ENCODE peak calls at places on chromosomes 16 and 17, in five cellular contexts. Y is uterus, C is AG04450, D is transverse colon, B is MM.1S. I is an unnamed sample.

GRCh38 chr17:17467021-17467420 is 9.8 kb upstream of the MED9 start:
- DNase-seq in Y (no peak), B (no peak), C (no peak), D (no peak), I (no peak)

GRCh38 chr17:8792646-8793045 is 6.5 kb downstream of the MFSD6L start:
- DNase-seq in C (no peak), Y (no peak), B (no peak), D (no peak), I (no peak)

GRCh38 chr17:65121916-65122821 is 15.0 kb upstream of the RGS9 start:
- DNase-seq in D (peak), B (peak), Y (no peak), C (no peak), I (peak)

GRCh38 chr17:63358111-63358839 is 87.8 kb downstream of the CYB561 start:
- DNase-seq in C (peak), Y (no peak), D (no peak), B (no peak), I (no peak)

GRCh38 chr16:2897110-2897509 is 14.1 kb downstream of the FLYWCH2 start:
- DNase-seq in C (no peak), Y (no peak), D (no peak), B (no peak), I (peak)

GRCh38 chr17:64213995-64214507 is 49.0 kb downstream of the TEX2 start:
- DNase-seq in Y (no peak), C (no peak), D (no peak), B (no peak), I (no peak)

GRCh38 chr16:24775455-24775854 is 46.0 kb downstream of the TNRC6A start:
- DNase-seq in C (no peak), D (peak), B (no peak), Y (no peak), I (no peak)

GRCh38 chr17:71071837-71072236 is 902.5 kb downstream of the KCNJ2 start:
- DNase-seq in B (no peak), C (peak), D (no peak), Y (no peak), I (no peak)

GRCh38 chr17:17824780-17825614 is 11.8 kb downstream of the SREBF1 start:
- DNase-seq in Y (no peak), C (no peak), B (no peak), D (no peak), I (no peak)

GRCh38 chr16:89199241-89200123 is 855 bp downstream of the SLC22A31 start:
- DNase-seq in D (no peak), C (no peak), Y (no peak), B (no peak), I (no peak)

GRCh38 chr17:55820675-55821074 is 69.8 kb downstream of the PCTP start:
- DNase-seq in Y (no peak), B (no peak), C (no peak), D (no peak), I (no peak)

GRCh38 chr17:55830210-55830609 is 79.4 kb downstream of the PCTP start:
- DNase-seq in Y (no peak), C (no peak), D (no peak), B (no peak), I (no peak)

GRCh38 chr17:55830699-55831098 is 79.8 kb downstream of the PCTP start:
- DNase-seq in B (no peak), C (no peak), Y (no peak), D (no peak), I (no peak)

GRCh38 chr17:55825213-55825612 is 74.4 kb downstream of the PCTP start:
- DNase-seq in B (peak), D (no peak), Y (no peak), C (no peak), I (peak)
- TF ChIP-seq CTCF in B (peak), D (no peak), Y (peak), C (no peak), I (peak)

DNA sequence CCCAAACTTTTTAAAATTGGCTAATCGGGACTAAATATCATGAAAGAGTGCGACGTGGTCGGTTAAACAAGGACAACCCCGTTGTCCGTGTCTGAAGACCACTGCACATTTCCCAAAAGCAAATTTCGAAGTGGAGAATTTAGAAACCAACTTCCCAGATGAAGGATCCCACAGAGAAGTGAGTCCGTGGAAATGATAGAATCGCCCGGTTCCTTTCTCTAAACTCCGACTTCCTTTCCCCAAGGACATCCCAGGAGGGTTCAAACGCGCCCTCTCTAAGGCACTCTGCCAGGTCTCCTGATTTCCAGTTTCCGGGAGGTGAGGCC is 1.2 kb upstream of the MMP15 start:
- DNase-seq in B (no peak), Y (no peak), D (no peak), C (no peak), I (no peak)
- H3K4me3 ChIP-seq in B (no peak), Y (no peak), D (no peak), C (no peak), I (no peak)

DNA sequence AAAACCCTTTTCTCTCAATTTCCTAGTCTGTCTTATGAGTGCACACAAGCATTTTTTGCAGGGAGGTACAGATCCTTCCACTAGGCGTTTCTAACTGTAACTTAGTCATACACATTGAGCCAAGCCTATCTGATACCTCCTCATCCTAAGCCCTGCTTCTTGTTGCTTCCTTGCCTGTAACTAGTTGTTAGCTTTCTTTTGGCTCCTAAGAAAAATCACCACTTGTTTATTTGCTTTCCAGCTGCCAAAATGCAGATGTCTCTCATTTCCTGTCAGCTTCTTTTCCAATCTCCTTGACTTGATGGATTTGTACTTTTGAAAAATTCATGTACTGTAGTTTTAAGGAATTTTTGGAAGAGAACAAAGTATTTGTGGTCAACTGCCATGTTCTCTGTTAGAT is 73.7 kb downstream of the TNRC6C start:
- DNase-seq in Y (no peak), D (no peak), B (no peak), C (no peak), I (no peak)
- TF ChIP-seq CTCF in Y (no peak), D (no peak), B (no peak), C (no peak), I (no peak)

GRCh38 chr17:36144981-36145729 is 31.3 kb downstream of the TBC1D3B start:
- DNase-seq in B (no peak), C (no peak), Y (no peak), D (no peak), I (no peak)

GRCh38 chr17:36147601-36148000 is 28.8 kb downstream of the TBC1D3B start:
- DNase-seq in C (no peak), D (no peak), B (no peak), Y (no peak), I (no peak)

GRCh38 chr17:36151891-36152638 is 24.4 kb downstream of the TBC1D3B start:
- DNase-seq in B (no peak), Y (no peak), C (no peak), D (no peak), I (no peak)

GRCh38 chr17:36149296-36149820 is 27.1 kb downstream of the TBC1D3B start:
- DNase-seq in D (no peak), C (no peak), Y (peak), B (no peak), I (no peak)

GRCh38 chr17:36148559-36149295 is 27.7 kb downstream of the TBC1D3B start:
- DNase-seq in Y (peak), B (peak), C (peak), D (peak), I (peak)
- H3K4me3 ChIP-seq in Y (no peak), B (no peak), C (no peak), D (no peak), I (no peak)

DNA sequence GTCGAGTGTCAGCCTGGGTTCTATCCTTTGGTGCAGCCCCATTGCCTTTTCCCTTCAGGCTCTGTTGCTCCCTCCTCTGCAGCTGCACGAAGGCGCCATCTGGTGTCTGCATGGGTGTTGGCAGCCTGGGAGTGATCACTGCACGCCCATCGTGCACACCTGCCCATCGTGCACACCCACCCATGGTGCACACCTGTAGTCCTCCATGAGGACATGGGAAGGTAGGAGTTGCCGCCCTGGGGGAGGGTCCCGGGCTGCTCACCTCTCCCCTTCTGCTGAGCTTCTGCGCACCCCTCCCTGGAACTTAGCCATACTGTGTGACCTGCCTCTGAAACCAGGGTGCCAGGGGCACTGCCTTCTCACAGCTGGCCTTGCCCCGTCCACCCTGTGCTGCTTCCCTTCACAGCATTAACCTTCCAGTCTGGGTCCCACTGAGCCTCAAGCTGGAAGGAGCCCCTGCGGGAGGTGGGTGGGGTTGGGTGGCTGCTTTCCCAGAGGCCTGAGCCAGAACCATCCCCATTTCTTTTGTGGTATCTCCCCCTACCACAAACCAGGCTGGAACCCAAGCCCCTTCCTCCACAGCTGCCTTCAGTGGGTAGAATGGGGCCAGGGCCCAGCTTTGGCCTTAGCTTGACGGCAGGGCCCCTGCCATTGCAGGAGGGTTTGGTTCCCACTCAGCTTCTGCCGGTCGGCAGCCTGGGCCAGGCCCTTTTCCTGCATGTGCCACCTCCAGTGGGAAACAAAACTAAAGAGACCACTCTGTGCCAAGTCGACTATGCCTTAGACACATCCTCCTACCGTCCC is 2.9 kb downstream of the CTRL start:
- DNase-seq in D (peak), C (no peak), B (peak), Y (peak), I (peak)
- TF ChIP-seq CTCF in D (peak), C (peak), B (peak), Y (peak), I (peak)

GRCh38 chr17:74823176-74823495 is 36.5 kb downstream of the GRIN2C start:
- DNase-seq in Y (no peak), D (no peak), B (no peak), C (no peak), I (no peak)
- H3K4me3 ChIP-seq in Y (no peak), D (no peak), B (no peak), C (no peak), I (no peak)

GRCh38 chr17:45234641-45235040 is 13.0 kb downstream of the FMNL1 start:
- DNase-seq in C (no peak), B (no peak), Y (no peak), D (no peak), I (peak)
- TF ChIP-seq CTCF in C (peak), B (peak), Y (no peak), D (no peak), I (peak)

DNA sequence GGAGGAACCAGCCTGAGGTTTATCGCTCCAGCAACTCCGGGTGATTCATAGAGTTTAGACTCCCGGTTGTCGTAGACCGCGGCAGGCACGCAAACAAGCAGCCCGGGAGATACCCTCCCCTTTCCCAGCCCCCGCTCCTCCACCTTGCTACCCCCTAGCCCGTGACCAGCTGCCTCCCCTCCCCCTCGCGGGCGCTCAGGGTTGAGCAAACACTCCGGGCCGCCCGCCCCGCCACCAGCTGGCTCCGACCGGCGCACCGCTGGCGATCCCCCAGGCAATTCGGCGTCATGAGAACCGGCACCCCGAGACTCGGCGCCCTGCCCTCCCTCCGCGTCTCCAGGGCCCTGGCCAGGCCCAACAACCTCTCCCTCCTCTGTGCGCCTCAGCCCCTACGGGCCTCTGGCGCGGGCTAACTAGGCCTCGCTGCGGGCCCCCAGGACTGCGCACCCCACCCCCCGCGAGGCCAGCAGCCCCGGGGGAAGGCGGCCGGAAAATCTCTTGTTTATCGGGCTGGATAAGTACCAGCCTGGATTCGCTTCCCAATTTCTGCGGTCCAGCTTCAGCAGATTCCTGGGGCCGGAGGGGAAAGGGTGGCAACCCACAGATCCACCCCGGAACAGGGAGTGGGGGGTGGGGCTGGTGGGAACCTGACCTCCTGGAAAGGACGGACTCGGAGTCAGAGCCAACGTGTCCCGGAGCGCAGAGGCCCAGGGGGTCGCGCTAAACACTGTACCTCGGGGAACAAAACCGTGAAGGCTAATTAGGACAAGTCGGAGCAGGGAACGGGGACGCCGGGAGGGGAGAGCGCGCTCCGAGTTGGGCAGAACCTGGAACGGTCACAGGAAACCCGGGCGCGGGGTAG is 951 bp upstream of the GPRC5C start:
- DNase-seq in Y (peak), D (peak), C (no peak), B (no peak), I (peak)
- H3K4me3 ChIP-seq in Y (peak), D (peak), C (no peak), B (no peak), I (peak)

DNA sequence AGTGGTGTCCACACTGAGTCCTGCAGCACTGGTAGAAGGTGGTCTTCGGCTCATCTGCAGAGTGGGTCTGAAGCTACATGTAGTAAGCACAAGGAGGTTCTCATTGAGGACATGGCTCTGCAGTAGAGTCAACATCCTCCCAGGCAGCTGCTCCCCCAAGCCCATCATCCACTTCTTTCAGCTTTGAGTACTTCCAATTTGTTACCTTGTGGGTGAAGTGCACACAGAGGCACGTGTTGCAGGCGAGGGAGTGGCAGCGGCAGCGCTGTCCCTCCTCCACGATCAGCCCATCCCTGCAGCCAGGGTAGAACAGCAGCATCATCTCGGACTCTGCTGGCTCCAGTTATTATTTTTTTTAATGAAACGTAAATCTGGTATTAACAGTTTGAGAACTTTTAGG is 1.8 kb upstream of the SSTR2 start:
- DNase-seq in C (no peak), Y (no peak), D (no peak), B (no peak), I (no peak)
- TF ChIP-seq CTCF in C (no peak), Y (no peak), D (no peak), B (no peak), I (no peak)